ENCODE peak calls at places on chromosomes 3 and 15, in five cellular contexts. One of them, this sample, is unnamed.
A peak's percentile ranks its signal among the peaks of the same experiment; 100 is the strongest.

GRCh38 chr3:162142511-162142910 is 645.9 kb downstream of the OTOL1 start:
- DNase-seq in transverse colon: no peak
- DNase-seq in stomach: no peak
- DNase-seq in NB4: no peak
- DNase-seq in A549: no peak
- DNase-seq in this sample: no peak

GRCh38 chr3:44000586-44000985 is 241.1 kb upstream of the TOPAZ1 start:
- DNase-seq in transverse colon: no peak
- DNase-seq in stomach: no peak
- DNase-seq in NB4: no peak
- DNase-seq in A549: peak; percentile 53
- DNase-seq in this sample: no peak

GRCh38 chr15:65248506-65248905 is 37.2 kb upstream of the CILP start:
- DNase-seq in transverse colon: no peak
- DNase-seq in stomach: no peak
- DNase-seq in NB4: no peak
- DNase-seq in A549: no peak
- DNase-seq in this sample: no peak

GRCh38 chr3:184077881-184078280 is 19.0 kb upstream of the HTR3E start:
- DNase-seq in transverse colon: no peak
- DNase-seq in stomach: no peak
- DNase-seq in NB4: no peak
- DNase-seq in A549: no peak
- DNase-seq in this sample: no peak

GRCh38 chr3:48128779-48129178 is 59.4 kb downstream of the CDC25A start:
- DNase-seq in transverse colon: no peak
- DNase-seq in stomach: no peak
- DNase-seq in NB4: no peak
- DNase-seq in A549: no peak
- DNase-seq in this sample: no peak

GRCh38 chr15:39365873-39366272 is 215.0 kb upstream of the THBS1 start:
- DNase-seq in transverse colon: no peak
- DNase-seq in stomach: no peak
- DNase-seq in NB4: no peak
- DNase-seq in A549: no peak
- DNase-seq in this sample: no peak

GRCh38 chr15:73754461-73754860 is 1.3 kb upstream of the INSYN1 start:
- DNase-seq in transverse colon: no peak
- DNase-seq in stomach: no peak
- DNase-seq in NB4: no peak
- DNase-seq in A549: no peak
- DNase-seq in this sample: no peak

GRCh38 chr3:142987707-142988106 is 13.7 kb upstream of the U2SURP start:
- DNase-seq in transverse colon: no peak
- DNase-seq in stomach: no peak
- DNase-seq in NB4: no peak
- DNase-seq in A549: no peak
- DNase-seq in this sample: peak; percentile 44

GRCh38 chr3:53328750-53329149 is 18.6 kb downstream of the DCP1A start:
- DNase-seq in transverse colon: no peak
- DNase-seq in stomach: no peak
- DNase-seq in NB4: peak; percentile 14
- DNase-seq in A549: no peak
- DNase-seq in this sample: peak; percentile 81

DNA sequence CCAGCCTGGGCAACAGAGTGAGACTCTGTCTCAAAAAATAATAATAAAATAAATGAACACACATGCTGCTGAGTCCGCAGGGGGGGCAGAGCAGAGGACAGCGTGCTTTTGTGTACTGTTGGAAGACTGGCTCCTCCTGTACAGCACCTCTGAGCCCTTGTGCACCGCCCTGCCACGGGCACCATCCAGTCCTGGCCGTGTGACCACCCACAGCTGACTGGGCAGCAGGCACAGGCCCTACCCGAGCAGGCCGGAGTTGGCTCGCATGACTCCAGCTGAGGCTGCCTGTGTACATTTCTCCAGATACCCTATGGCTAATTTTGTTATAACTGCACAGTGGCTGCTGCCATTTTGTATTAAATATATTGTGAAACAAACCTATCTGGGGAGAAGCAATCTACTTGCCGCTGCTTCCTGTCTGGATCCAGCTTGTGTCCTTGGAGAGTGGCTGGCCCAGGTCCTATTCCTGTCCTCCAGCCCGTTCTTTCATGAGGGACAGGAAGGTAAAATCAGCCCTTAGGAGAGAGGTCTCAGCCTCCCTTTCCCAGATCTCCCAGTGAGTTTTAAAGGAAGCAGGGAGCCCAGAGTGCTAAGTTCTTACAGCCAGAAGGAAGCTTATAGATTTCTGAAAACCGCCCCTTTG is 14.6 kb downstream of the IVD start:
- DNase-seq in transverse colon: no peak
- DNase-seq in stomach: peak; percentile 63
- DNase-seq in NB4: no peak
- DNase-seq in A549: no peak
- DNase-seq in this sample: no peak
- TF ChIP-seq POLR2A in transverse colon: no peak
- TF ChIP-seq POLR2A in stomach: no peak
- TF ChIP-seq POLR2A in NB4: no peak
- TF ChIP-seq POLR2A in A549: no peak
- TF ChIP-seq POLR2A in this sample: no peak

DNA sequence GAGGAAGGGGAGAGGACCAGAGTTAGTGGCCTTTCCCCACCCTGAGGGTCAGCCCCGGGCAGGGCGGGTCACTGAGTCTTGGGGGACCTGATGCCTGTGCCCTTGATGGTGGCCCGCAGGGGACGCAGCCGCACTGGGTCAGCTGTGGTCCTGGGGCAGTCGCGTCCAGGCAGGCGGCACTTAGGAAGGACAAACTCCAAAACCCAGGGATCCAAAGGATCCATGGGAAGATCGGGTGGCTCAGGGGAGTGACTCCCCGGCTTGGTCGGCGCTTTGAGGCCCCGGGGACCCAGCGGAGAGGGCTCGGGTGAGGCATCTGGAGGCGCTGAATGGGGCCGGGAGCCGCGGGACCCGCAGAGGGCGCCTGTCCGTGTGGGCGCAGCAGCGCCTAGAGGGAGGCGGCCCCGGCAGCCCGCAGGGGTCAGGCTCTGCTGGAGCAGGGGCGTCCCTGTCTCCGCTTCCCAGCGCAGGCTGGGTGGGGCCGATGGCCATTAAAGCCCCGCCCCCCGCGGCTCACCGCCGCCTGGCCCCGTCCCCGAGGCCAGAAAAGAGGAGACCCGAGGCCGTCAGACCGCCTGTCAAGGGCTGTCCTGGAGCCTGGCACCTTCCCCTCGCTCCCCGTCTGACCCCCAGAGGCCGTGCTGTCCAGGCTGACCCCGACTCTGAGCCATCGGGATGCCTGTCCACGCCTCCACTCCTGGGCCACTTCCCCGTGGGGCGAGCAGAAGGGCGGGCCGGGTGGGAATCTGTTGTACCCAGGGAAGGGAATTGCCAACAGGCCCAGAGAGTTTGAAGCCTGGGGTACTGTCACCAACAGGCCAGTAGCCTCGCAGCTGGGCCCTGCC is 17.4 kb downstream of the CIDEC start:
- DNase-seq in transverse colon: peak; percentile 71
- DNase-seq in stomach: peak; percentile 66
- DNase-seq in NB4: peak; percentile 58
- DNase-seq in A549: peak; percentile 36
- DNase-seq in this sample: peak; percentile 75
- TF ChIP-seq POLR2A in transverse colon: no peak
- TF ChIP-seq POLR2A in stomach: no peak
- TF ChIP-seq POLR2A in NB4: no peak
- TF ChIP-seq POLR2A in A549: no peak
- TF ChIP-seq POLR2A in this sample: no peak

GRCh38 chr3:9918261-9919038 is 1.6 kb downstream of the IL17RC start:
- DNase-seq in transverse colon: no peak
- DNase-seq in stomach: no peak
- DNase-seq in NB4: no peak
- DNase-seq in A549: no peak
- DNase-seq in this sample: no peak

GRCh38 chr3:9916346-9916733 is 558 bp upstream of the IL17RC start:
- DNase-seq in transverse colon: no peak
- DNase-seq in stomach: no peak
- DNase-seq in NB4: no peak
- DNase-seq in A549: no peak
- DNase-seq in this sample: no peak

GRCh38 chr3:9915252-9916141 is 1.4 kb upstream of the IL17RC start:
- DNase-seq in transverse colon: peak; percentile 77
- DNase-seq in stomach: peak; percentile 76
- DNase-seq in NB4: peak; percentile 78
- DNase-seq in A549: no peak
- DNase-seq in this sample: peak; percentile 83

GRCh38 chr3:9917820-9918219 is 922 bp downstream of the IL17RC start:
- DNase-seq in transverse colon: no peak
- DNase-seq in stomach: no peak
- DNase-seq in NB4: no peak
- DNase-seq in A549: no peak
- DNase-seq in this sample: no peak

DNA sequence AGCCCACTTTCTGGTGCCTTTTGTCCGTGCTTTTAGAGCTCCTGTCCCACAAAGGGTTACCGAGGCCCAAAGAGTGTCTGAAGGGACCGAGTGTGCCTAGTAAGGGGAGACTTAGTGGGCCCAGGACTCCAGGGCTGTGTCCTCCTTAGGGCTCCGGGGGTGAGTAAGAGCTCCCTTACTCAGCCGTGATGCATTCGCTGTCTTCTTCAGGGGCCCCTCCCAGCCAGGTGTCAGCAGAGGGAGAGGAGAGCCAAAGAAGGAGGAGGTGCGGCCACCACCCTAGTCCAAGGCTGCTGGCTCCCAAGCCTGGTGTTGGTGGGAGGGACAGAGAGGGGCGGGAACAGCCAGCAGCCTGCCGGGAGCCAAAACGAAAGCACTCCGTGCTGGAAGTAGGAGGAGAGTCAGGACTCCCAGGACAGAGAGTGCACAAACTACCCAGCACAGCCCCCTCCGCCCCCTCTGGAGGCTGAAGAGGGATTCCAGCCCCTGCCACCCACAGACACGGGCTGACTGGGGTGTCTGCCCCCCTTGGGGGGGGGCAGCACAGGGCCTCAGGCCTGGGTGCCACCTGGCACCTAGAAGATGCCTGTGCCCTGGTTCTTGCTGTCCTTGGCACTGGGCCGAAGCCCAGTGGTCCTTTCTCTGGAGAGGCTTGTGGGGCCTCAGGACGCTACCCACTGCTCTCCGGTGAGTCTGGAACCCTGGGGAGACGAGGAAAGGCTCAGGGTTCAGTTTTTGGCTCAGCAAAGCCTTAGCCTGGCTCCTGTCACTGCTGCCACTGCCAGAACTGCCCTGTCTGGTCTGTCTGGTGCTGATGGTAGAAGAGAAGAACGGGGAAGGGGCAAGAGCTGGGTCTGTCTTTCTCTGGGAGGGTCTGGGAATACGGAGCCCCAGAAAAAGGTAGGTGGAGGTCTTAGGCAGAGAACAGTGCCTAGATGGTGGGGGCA is at the start of gene IL17RC:
- DNase-seq in transverse colon: peak; percentile 92
- DNase-seq in stomach: peak; percentile 88
- DNase-seq in NB4: peak; percentile 59
- DNase-seq in A549: peak; percentile 83
- DNase-seq in this sample: peak; percentile 78
- TF ChIP-seq POLR2A in transverse colon: peak; percentile 76
- TF ChIP-seq POLR2A in stomach: no peak
- TF ChIP-seq POLR2A in NB4: no peak
- TF ChIP-seq POLR2A in A549: no peak
- TF ChIP-seq POLR2A in this sample: peak; percentile 65

GRCh38 chr3:196051336-196052076 is 30.4 kb downstream of the TFRC start:
- DNase-seq in transverse colon: no peak
- DNase-seq in stomach: no peak
- DNase-seq in NB4: no peak
- DNase-seq in A549: no peak
- DNase-seq in this sample: no peak
- TF ChIP-seq POLR2A in transverse colon: no peak
- TF ChIP-seq POLR2A in stomach: no peak
- TF ChIP-seq POLR2A in NB4: no peak
- TF ChIP-seq POLR2A in A549: no peak
- TF ChIP-seq POLR2A in this sample: peak; percentile 27

DNA sequence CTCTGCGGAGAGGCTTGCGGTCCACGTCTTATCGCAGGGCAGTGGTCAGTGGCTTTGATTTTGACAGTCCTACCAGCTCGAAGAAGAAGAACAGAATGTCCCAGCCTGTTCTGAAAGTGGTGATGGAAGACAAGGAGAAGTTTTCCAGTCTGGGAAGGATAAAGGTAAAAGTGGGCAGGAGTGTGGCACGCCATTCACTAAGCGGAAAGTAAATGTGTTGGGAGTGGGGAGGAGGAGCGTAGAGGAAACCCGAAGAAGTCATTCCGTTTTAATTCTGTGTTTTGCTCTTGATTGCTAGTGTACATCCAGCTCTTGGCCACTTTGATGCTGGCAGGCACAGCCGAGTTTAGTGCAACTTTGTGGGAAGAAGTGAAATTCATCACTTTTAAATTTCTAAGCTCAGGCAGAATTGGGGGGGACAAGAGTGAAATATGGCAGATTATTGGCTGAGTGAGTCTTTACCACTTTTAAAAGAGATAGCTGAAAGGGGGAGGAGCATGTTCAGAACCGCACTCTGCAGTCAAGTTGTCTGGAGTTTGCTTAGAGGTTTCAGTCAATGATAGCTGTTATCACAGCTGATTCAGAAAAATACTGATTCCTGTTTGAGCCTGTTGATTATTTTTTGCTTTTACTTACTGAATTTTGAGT is 1.8 kb downstream of the ARHGEF26 start:
- DNase-seq in transverse colon: no peak
- DNase-seq in stomach: no peak
- DNase-seq in NB4: no peak
- DNase-seq in A549: no peak
- DNase-seq in this sample: no peak
- TF ChIP-seq POLR2A in transverse colon: no peak
- TF ChIP-seq POLR2A in stomach: no peak
- TF ChIP-seq POLR2A in NB4: no peak
- TF ChIP-seq POLR2A in A549: no peak
- TF ChIP-seq POLR2A in this sample: no peak

GRCh38 chr3:57983734-57984518 is 24.3 kb upstream of the FLNB start:
- DNase-seq in transverse colon: peak; percentile 80
- DNase-seq in stomach: peak; percentile 58
- DNase-seq in NB4: peak; percentile 96
- DNase-seq in A549: peak; percentile 96
- DNase-seq in this sample: peak; percentile 78
- TF ChIP-seq POLR2A in transverse colon: no peak
- TF ChIP-seq POLR2A in stomach: no peak
- TF ChIP-seq POLR2A in NB4: no peak
- TF ChIP-seq POLR2A in A549: no peak
- TF ChIP-seq POLR2A in this sample: no peak

GRCh38 chr3:106305882-106306445 is 437.2 kb upstream of the CBLB start:
- DNase-seq in transverse colon: no peak
- DNase-seq in stomach: no peak
- DNase-seq in NB4: no peak
- DNase-seq in A549: no peak
- DNase-seq in this sample: no peak

GRCh38 chr3:106299300-106300098 is 430.7 kb upstream of the CBLB start:
- DNase-seq in transverse colon: no peak
- DNase-seq in stomach: no peak
- DNase-seq in NB4: no peak
- DNase-seq in A549: peak; percentile 9
- DNase-seq in this sample: no peak

GRCh38 chr3:106305127-106305526 is 436.3 kb upstream of the CBLB start:
- DNase-seq in transverse colon: no peak
- DNase-seq in stomach: no peak
- DNase-seq in NB4: no peak
- DNase-seq in A549: no peak
- DNase-seq in this sample: no peak

GRCh38 chr3:106302451-106303221 is 433.8 kb upstream of the CBLB start:
- DNase-seq in transverse colon: no peak
- DNase-seq in stomach: no peak
- DNase-seq in NB4: no peak
- DNase-seq in A549: no peak
- DNase-seq in this sample: no peak
- TF ChIP-seq POLR2A in transverse colon: no peak
- TF ChIP-seq POLR2A in stomach: no peak
- TF ChIP-seq POLR2A in NB4: no peak
- TF ChIP-seq POLR2A in A549: no peak
- TF ChIP-seq POLR2A in this sample: no peak

GRCh38 chr3:73026702-73027101 is 30.1 kb downstream of the PPP4R2 start:
- DNase-seq in transverse colon: no peak
- DNase-seq in stomach: no peak
- DNase-seq in NB4: no peak
- DNase-seq in A549: no peak
- DNase-seq in this sample: no peak
- TF ChIP-seq POLR2A in transverse colon: no peak
- TF ChIP-seq POLR2A in stomach: no peak
- TF ChIP-seq POLR2A in NB4: no peak
- TF ChIP-seq POLR2A in A549: no peak
- TF ChIP-seq POLR2A in this sample: no peak

This sample was measured in erythroblast.